ENCODE peak calls at places on chromosomes 12 and 14, in eight cellular contexts. E, O, H, W, T, K, D and S are unnamed samples.

GRCh38 chr12:124921200-124922008 is 7.0 kb upstream of the UBC start:
- DNase-seq in E (no peak), O (no peak), H (no peak), W (peak; percentile 70), T (peak; percentile 93), K (peak; percentile 53), D (peak; percentile 63), S (no peak)

GRCh38 chr12:8681129-8681902 is 16.5 kb upstream of the RIMKLB start:
- DNase-seq in E (no peak), O (no peak), H (no peak), W (peak; percentile 23), T (peak; percentile 62), K (no peak), D (no peak), S (no peak)

GRCh38 chr14:58668848-58669480 is 31.2 kb downstream of the DACT1 start:
- DNase-seq in E (no peak), O (no peak), H (no peak), W (no peak), T (no peak), K (peak; percentile 42), D (no peak), S (no peak)

GRCh38 chr12:114335607-114336006 is 70.3 kb downstream of the TBX5 start:
- DNase-seq in E (no peak), O (no peak), H (no peak), W (no peak), T (no peak), K (peak; percentile 26), D (no peak), S (no peak)

GRCh38 chr14:98226411-98226810 is 1045.6 kb downstream of the BCL11B start:
- DNase-seq in E (no peak), O (no peak), H (no peak), W (no peak), T (no peak), K (no peak), D (no peak), S (no peak)

GRCh38 chr14:28875937-28876910 is 109.6 kb downstream of the FOXG1 start:
- DNase-seq in E (no peak), O (no peak), H (no peak), W (no peak), T (no peak), K (no peak), D (no peak), S (no peak)

GRCh38 chr12:64633186-64633939 is 23.1 kb downstream of the RASSF3 start:
- DNase-seq in E (no peak), O (no peak), H (no peak), W (no peak), T (no peak), K (no peak), D (no peak), S (no peak)

GRCh38 chr12:98741229-98741614 is 96.1 kb downstream of the APAF1 start:
- DNase-seq in E (no peak), O (no peak), H (no peak), W (no peak), T (no peak), K (no peak), D (no peak), S (no peak)

GRCh38 chr12:48023386-48023785 is 19.1 kb upstream of the COL2A1 start:
- DNase-seq in E (no peak), O (no peak), H (no peak), W (no peak), T (no peak), K (peak; percentile 84), D (peak; percentile 74), S (no peak)

GRCh38 chr12:84964048-84964447 is 51.4 kb upstream of the SLC6A15 start:
- DNase-seq in E (no peak), O (no peak), H (no peak), W (no peak), T (no peak), K (no peak), D (no peak), S (no peak)

GRCh38 chr14:102903889-102904512 is 18.5 kb upstream of the AMN start:
- DNase-seq in E (no peak), O (no peak), H (no peak), W (no peak), T (peak; percentile 43), K (no peak), D (no peak), S (no peak)

GRCh38 chr12:93569656-93570551 is 2.6 kb upstream of the SOCS2 start:
- DNase-seq in E (peak; percentile 66), O (peak; percentile 72), H (peak; percentile 96), W (peak; percentile 83), T (peak; percentile 93), K (peak; percentile 91), D (peak; percentile 85), S (peak; percentile 75)

GRCh38 chr12:83216230-83216629 is 529.5 kb downstream of the TMTC2 start:
- DNase-seq in E (no peak), O (no peak), H (no peak), W (no peak), T (no peak), K (no peak), D (no peak), S (no peak)

GRCh38 chr14:87351007-87351406 is 642.0 kb downstream of the GALC start:
- DNase-seq in E (no peak), O (no peak), H (no peak), W (no peak), T (no peak), K (no peak), D (no peak), S (no peak)

GRCh38 chr14:54797986-54798385 is 104.6 kb downstream of the GCH1 start:
- DNase-seq in E (no peak), O (no peak), H (no peak), W (no peak), T (no peak), K (no peak), D (no peak), S (no peak)

GRCh38 chr14:23657959-23658470 is 21.9 kb downstream of the DHRS2 start:
- DNase-seq in E (no peak), O (no peak), H (no peak), W (no peak), T (no peak), K (no peak), D (no peak), S (no peak)
- TF ChIP-seq POLR2A in E (no peak), O (no peak), H (no peak), W (no peak), T (no peak), K (no peak), D (no peak), S (no peak)

DNA sequence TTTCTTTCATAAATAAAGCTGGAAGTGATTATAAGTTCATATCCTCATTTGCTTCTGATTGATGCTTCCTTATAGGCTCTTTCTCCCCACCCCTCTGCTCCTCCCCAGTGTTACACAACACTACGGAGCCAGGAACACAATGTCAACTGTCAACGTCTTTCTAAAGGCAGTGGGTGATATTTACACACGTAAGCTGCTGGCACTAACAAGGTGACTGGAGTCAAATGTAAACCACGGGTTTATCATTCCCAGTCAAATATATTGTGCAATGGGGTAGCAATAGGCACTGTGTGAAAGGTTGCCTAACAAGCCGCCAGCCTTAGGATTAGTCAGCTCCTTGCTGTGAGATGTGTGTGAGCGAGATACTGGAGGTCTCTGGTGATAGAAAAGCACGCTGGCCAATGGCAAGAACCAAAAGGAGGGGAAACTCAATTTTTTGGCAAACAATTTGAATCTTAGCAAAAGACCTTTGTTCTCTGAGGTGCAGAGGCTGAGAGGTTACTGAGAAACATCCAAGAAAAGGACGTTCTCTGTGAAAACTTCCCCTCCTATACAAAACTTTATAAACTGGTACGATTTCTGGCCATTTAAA is 22.1 kb upstream of the HECTD1 start:
- DNase-seq in E (peak; percentile 74), O (peak; percentile 92), H (peak; percentile 98), W (peak; percentile 94), T (peak; percentile 84), K (peak; percentile 72), D (peak; percentile 86), S (peak; percentile 68)
- TF ChIP-seq POLR2A in E (no peak), O (no peak), H (no peak), W (no peak), T (peak; percentile 14), K (no peak), D (no peak), S (no peak)

DNA sequence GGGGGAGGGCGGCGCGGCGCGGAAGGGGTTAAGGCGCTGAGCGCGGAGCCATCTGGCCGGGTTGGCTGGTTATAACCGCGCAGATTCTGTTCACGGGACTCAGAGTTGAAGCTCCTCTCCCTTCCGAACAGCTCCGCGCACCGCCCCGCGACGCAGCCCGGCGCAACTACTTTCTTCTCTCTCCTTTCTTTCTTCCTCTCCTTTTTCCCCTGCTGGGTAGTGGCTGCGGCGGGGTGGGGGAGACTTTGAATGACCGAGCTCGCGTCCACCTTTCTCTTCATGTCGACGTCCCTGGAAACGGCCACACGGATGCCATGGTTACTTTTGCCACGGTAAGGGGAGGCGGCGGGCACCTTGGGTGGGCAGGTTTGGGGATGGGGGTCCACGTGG is at the start of gene NTF3:
- DNase-seq in E (no peak), O (no peak), H (no peak), W (no peak), T (no peak), K (no peak), D (no peak), S (no peak)
- TF ChIP-seq POLR2A in E (no peak), O (no peak), H (no peak), W (no peak), T (no peak), K (no peak), D (no peak), S (no peak)

GRCh38 chr12:95994476-95994875 is 1.7 kb downstream of the HAL start:
- DNase-seq in E (no peak), O (no peak), H (no peak), W (no peak), T (no peak), K (no peak), D (no peak), S (no peak)

GRCh38 chr12:95997276-95997675 is 1.1 kb upstream of the HAL start:
- DNase-seq in E (no peak), O (no peak), H (no peak), W (no peak), T (no peak), K (no peak), D (no peak), S (no peak)

GRCh38 chr12:95993907-95994306 is 2.2 kb downstream of the HAL start:
- DNase-seq in E (no peak), O (no peak), H (no peak), W (no peak), T (no peak), K (no peak), D (no peak), S (no peak)

GRCh38 chr12:95996034-95996658 is at the start of gene HAL:
- DNase-seq in E (no peak), O (no peak), H (no peak), W (peak; percentile 70), T (peak; percentile 64), K (no peak), D (peak; percentile 45), S (no peak)

DNA sequence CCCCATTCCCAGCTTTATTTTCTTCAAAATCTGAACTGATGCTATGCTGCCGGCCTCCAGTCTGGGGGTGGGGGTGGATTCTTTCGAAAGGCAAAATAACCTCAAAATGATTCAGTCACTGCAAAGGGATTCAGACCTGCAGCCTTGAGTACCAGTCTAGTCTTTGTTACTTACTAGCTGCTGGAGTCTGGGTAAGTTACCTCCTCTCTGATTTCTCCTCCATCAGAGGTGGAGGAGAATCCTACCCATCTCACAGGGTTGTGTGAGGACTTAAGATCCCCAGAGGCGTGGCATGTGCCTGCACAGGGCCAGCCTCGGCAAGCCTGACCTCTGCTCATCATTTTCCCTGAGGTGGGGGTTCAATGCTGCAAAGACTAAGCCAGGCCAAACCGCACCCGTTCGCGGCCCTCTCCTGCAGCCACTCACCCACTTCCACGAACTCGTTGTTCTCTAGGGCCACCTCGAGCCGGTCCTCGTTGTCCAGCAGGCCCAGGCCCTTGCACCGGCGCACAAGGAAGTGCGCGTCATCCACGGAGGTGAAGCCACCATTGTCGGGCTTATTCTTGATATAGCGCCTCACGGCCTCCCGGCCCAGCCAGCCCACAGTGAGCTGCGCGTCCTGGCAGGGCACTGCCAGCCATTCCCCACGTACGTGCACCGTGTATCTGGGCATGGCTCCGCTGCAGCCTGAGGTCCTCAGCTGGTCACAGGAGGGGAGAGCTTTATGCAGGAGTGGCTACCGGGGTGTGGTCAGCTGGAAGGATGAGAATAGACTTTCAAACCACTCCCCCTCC is 709 bp downstream of the HAL start:
- DNase-seq in E (no peak), O (no peak), H (no peak), W (no peak), T (no peak), K (no peak), D (no peak), S (no peak)
- TF ChIP-seq POLR2A in E (no peak), O (no peak), H (no peak), W (no peak), T (no peak), K (no peak), D (no peak), S (no peak)